ENCODE peak calls at places on chromosomes 2 and 18, in six cellular contexts. L, R, A, T, D and E are unnamed samples.

GRCh38 chr2:25572638-25573037 is 100.7 kb downstream of the DTNB start:
- DNase-seq in T (no peak), A (no peak), R (no peak), L (no peak), D (no peak), E (no peak)

GRCh38 chr2:206614825-206615224 is 27.5 kb upstream of the FAM237A start:
- DNase-seq in R (no peak), D (peak; percentile 6), A (no peak), T (no peak), L (peak; percentile 87), E (no peak)

GRCh38 chr18:50203801-50204604 is 9.1 kb upstream of the MYO5B start:
- DNase-seq in A (no peak), L (peak; percentile 32), D (peak; percentile 22), T (peak; percentile 77), R (peak; percentile 70), E (peak; percentile 56)

GRCh38 chr2:10137053-10137843 is 14.7 kb downstream of the RRM2 start:
- DNase-seq in A (no peak), D (no peak), R (no peak), T (no peak), L (no peak), E (no peak)

GRCh38 chr2:20516646-20517341 is 69.9 kb downstream of the RHOB start:
- DNase-seq in A (no peak), R (no peak), D (peak; percentile 67), T (no peak), L (no peak), E (peak; percentile 92)

GRCh38 chr2:154439156-154439555 is 259.3 kb upstream of the KCNJ3 start:
- DNase-seq in R (no peak), D (no peak), A (no peak), L (no peak), T (peak; percentile 0), E (no peak)

GRCh38 chr2:20737505-20737904 is 70.6 kb downstream of the GDF7 start:
- DNase-seq in L (no peak), R (no peak), T (no peak), A (no peak), D (no peak), E (no peak)

GRCh38 chr18:67813380-67814028 is 297.0 kb upstream of the DSEL start:
- DNase-seq in L (no peak), R (no peak), A (no peak), D (no peak), T (no peak), E (no peak)

GRCh38 chr2:142875010-142875409 is 2.5 kb upstream of the KYNU start:
- DNase-seq in D (peak; percentile 9), T (no peak), L (no peak), R (no peak), A (no peak), E (no peak)

GRCh38 chr2:38650717-38651116 is 15.2 kb upstream of the GALM start:
- DNase-seq in D (no peak), A (no peak), T (no peak), R (no peak), L (no peak), E (no peak)